ENCODE peak calls at places on chromosomes 2 and 18, in four cellular contexts. J, N, M and C are unnamed samples.

GRCh38 chr2:232951891-232952290 is 61.2 kb downstream of the NGEF start:
- DNase-seq in J (no peak), N (peak; percentile 4), M (no peak), C (no peak)

GRCh38 chr2:95314964-95315611 is 17.9 kb downstream of the KCNIP3 start:
- DNase-seq in J (peak; percentile 19), N (peak; percentile 13), M (peak; percentile 45), C (no peak)

GRCh38 chr18:41410007-41410406 is 545.0 kb upstream of the PIK3C3 start:
- DNase-seq in J (no peak), N (no peak), M (no peak), C (no peak)

GRCh38 chr2:107595749-107596148 is 230.9 kb upstream of the RGPD4 start:
- DNase-seq in J (no peak), N (peak; percentile 60), M (no peak), C (no peak)

GRCh38 chr18:52636536-52636935 is 296.5 kb downstream of the DCC start:
- DNase-seq in J (no peak), N (no peak), M (no peak), C (no peak)

GRCh38 chr2:75870654-75871137 is 160.0 kb upstream of the GCFC2 start:
- DNase-seq in J (no peak), N (no peak), M (no peak), C (no peak)

GRCh38 chr2:95719473-95720060 is 127.8 kb downstream of the TRIM43 start:
- DNase-seq in J (no peak), N (no peak), M (no peak), C (no peak)

GRCh38 chr2:181185948-181186347 is 205.5 kb downstream of the UBE2E3 start:
- DNase-seq in J (no peak), N (no peak), M (no peak), C (no peak)

GRCh38 chr2:127776122-127776780 is 34.7 kb downstream of the WDR33 start:
- DNase-seq in J (no peak), N (no peak), M (no peak), C (no peak)

GRCh38 chr2:185854910-185855309 is 116.3 kb downstream of the FSIP2 start:
- DNase-seq in J (no peak), N (no peak), M (no peak), C (no peak)

GRCh38 chr2:120611961-120612360 is 123.7 kb upstream of the GLI2 start:
- DNase-seq in J (peak; percentile 29), N (no peak), M (no peak), C (no peak)

GRCh38 chr2:188024811-188025210 is 266.9 kb upstream of the GULP1 start:
- DNase-seq in J (no peak), N (peak; percentile 6), M (no peak), C (no peak)

GRCh38 chr2:3625186-3625585 is 30.3 kb downstream of the COLEC11 start:
- DNase-seq in J (peak; percentile 33), N (no peak), M (no peak), C (peak; percentile 34)

GRCh38 chr2:126774290-126774689 is 118.3 kb downstream of the GYPC start:
- DNase-seq in J (no peak), N (no peak), M (no peak), C (no peak)

GRCh38 chr2:31967790-31968189 is 43.0 kb downstream of the MEMO1 start:
- DNase-seq in J (no peak), N (no peak), M (no peak), C (no peak)

GRCh38 chr18:9568186-9568585 is 46.2 kb downstream of the PPP4R1 start:
- DNase-seq in J (no peak), N (no peak), M (no peak), C (no peak)

GRCh38 chr2:218217366-218218309 is 649 bp downstream of the ARPC2 start:
- DNase-seq in J (peak; percentile 79), N (peak; percentile 44), M (peak; percentile 48), C (peak; percentile 87)

GRCh38 chr2:26562811-26563645 is 78.1 kb downstream of the CIB4 start:
- DNase-seq in J (peak; percentile 45), N (peak; percentile 41), M (peak; percentile 35), C (peak; percentile 56)

GRCh38 chr18:58569490-58569911 is 59.4 kb downstream of the ALPK2 start:
- DNase-seq in J (no peak), N (no peak), M (no peak), C (no peak)

GRCh38 chr2:205484717-205485116 is 197.6 kb upstream of the NRP2 start:
- DNase-seq in J (no peak), N (no peak), M (no peak), C (no peak)

GRCh38 chr2:118841450-118841827 is 6.0 kb downstream of the EN1 start:
- DNase-seq in J (no peak), N (no peak), M (no peak), C (no peak)

GRCh38 chr2:118844261-118845004 is 3.0 kb downstream of the EN1 start:
- DNase-seq in J (no peak), N (no peak), M (no peak), C (no peak)

GRCh38 chr2:118842687-118843491 is 4.6 kb downstream of the EN1 start:
- DNase-seq in J (no peak), N (no peak), M (no peak), C (no peak)

GRCh38 chr2:118843492-118844132 is 3.8 kb downstream of the EN1 start:
- DNase-seq in J (no peak), N (no peak), M (no peak), C (no peak)

GRCh38 chr2:118841828-118842461 is 5.5 kb downstream of the EN1 start:
- DNase-seq in J (no peak), N (no peak), M (no peak), C (no peak)
- H3K4me3 ChIP-seq in J (peak overlapping the region; percentile 57), N (no peak overlapping the region), M (no peak overlapping the region), C (peak overlapping the region; percentile 27)

GRCh38 chr2:38298539-38298938 is 78.5 kb downstream of the ATL2 start:
- DNase-seq in J (no peak), N (no peak), M (no peak), C (no peak)
- H3K4me3 ChIP-seq in J (no peak overlapping the region), N (no peak overlapping the region), M (no peak overlapping the region), C (no peak overlapping the region)

GRCh38 chr2:176114120-176114929 is 2.3 kb upstream of the HOXD10 start:
- DNase-seq in J (no peak), N (no peak), M (no peak), C (no peak)
- H3K4me3 ChIP-seq in J (no peak overlapping the region), N (no peak overlapping the region), M (no peak overlapping the region), C (no peak overlapping the region)

GRCh38 chr2:8541223-8541622 is 140.6 kb upstream of the ID2 start:
- DNase-seq in J (no peak), N (no peak), M (no peak), C (peak; percentile 36)

GRCh38 chr2:8538531-8538930 is 143.3 kb upstream of the ID2 start:
- DNase-seq in J (no peak), N (no peak), M (no peak), C (no peak)

GRCh38 chr2:8538951-8539621 is 142.8 kb upstream of the ID2 start:
- DNase-seq in J (no peak), N (no peak), M (no peak), C (no peak)

GRCh38 chr2:8540552-8541055 is 141.3 kb upstream of the ID2 start:
- DNase-seq in J (no peak), N (no peak), M (no peak), C (no peak)

DNA sequence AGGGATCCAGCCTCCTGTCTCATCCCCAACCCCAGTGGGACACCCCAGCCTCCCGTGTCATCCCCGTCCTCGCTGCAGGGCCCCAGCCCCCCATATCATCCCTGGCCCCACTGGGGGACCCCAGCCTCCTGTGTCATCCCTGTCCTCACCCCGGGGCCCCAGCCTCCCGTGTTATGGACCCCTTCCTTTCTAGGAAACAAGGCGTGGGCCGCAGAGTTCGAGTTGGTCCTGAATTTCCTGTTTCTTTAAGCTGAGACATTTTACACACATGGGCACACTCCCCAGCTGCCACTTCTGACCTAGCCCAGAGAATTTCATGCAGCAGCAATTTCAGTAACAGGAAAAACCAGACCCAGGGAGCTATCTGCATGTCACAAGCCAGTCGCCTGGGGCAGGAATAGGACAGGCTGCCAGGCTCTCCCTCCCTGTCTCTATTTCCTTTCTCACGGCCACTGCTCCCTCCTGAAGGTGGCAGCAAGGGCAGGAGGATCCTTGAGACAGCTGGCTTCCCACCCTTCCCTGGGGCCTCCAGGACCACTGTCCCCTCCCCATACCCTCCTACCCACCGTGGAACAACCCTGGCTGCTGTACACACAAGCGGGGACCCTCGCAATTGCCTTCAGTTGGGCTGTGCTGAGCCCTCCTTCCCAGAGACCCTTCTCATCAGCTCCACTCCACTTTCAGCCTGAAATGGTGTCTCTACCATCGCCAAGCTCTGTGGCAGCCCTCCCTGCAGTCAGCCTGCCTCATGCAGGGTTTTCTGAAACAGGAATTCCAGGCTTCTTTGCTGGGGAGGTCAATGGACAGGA is 141.9 kb upstream of the ID2 start:
- DNase-seq in J (no peak), N (no peak), M (no peak), C (peak; percentile 43)
- H3K4me3 ChIP-seq in J (no peak overlapping the region), N (no peak overlapping the region), M (no peak overlapping the region), C (no peak overlapping the region)

DNA sequence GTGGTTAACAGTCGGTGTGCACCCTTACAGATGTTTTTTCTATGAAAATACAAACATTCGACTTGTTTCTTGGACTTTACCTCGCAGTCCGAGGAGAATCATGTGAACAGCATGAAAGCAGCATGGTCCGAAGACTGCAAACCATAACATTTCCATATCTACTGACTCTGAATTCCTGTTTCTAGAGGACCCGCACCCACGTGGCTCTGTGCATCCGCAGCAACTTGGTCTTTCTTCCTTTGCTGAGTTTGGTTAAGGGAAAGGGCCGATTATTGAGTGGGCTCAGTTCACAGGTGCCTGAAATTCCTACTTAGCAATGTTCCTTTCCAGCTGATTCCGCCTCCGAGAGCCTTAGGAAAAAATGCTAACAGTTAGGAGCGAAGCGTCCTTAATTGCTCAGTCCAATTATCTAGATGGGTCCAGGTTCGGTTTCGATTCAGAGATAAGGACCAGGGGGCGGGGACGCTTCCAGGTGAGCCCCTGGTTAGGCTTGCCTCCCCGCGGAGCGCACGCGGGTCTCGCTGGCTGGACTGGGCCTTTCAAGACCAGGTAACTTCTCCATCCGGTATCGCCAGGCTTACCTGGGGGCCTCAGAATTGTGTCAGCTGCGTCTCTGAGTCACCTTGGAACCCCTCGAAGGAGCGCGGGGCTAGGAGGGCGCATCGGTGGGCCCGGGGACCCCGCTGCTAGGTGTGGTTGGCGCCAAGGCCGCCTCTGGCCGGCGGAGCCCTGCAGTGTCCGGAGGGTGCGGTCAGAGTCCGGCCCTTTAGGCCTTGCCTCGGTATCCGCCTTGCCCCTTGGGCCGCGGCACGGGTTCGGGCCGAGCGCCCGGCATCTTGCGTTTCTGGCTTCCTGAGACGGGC is 1.1 kb upstream of the B3GNT2 start:
- DNase-seq in J (peak; percentile 57), N (no peak), M (no peak), C (peak; percentile 73)
- H3K4me3 ChIP-seq in J (peak overlapping the region; percentile 98), N (peak overlapping the region; percentile 91), M (peak overlapping the region; percentile 83), C (peak overlapping the region; percentile 95)

GRCh38 chr2:18557121-18557520 is 3.3 kb downstream of the RDH14 start:
- DNase-seq in J (no peak), N (no peak), M (no peak), C (no peak)

GRCh38 chr2:18560797-18561085 is 288 bp upstream of the RDH14 start:
- DNase-seq in J (no peak), N (no peak), M (no peak), C (no peak)

GRCh38 chr2:18559941-18560796 is at the start of gene RDH14:
- DNase-seq in J (peak; percentile 98), N (peak; percentile 93), M (peak; percentile 89), C (peak; percentile 97)

GRCh38 chr2:18559531-18559930 is 922 bp downstream of the RDH14 start:
- DNase-seq in J (peak; percentile 28), N (no peak), M (no peak), C (no peak)

DNA sequence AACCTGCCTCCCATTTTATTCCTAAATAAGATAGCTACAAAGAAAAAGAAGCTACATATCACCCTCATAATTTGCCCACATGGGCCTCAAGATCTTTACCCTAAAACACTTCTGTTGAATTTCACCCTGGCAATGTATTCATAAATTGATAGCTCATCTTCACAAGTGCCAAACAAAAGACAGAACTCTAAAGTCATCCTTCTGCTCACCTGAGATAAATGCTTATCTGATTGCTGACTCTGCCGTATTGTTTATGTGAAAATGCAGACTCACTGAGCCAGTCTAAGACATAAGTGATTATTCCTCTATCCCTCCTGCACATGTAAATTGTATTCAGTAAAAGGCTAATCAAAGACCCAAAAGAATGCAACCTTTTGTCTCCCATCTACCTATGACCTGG is 2.0 kb downstream of the RDH14 start:
- DNase-seq in J (no peak), N (no peak), M (no peak), C (no peak)
- H3K4me3 ChIP-seq in J (peak overlapping the region; percentile 86), N (no peak overlapping the region), M (no peak overlapping the region), C (peak overlapping the region; percentile 87)